ENCODE peak calls at places on chromosomes 11 and 22, in four cellular contexts. Y, C, M and X are unnamed samples. For H3K36me3, the result is how much of the 10 kb centered on the place peaks cover.

GRCh38 chr11:88535266-88535665 is 197.7 kb upstream of the CTSC start:
- DNase-seq in Y (no peak), C (no peak), M (no peak), X (no peak)

GRCh38 chr11:115408036-115408911 is 95.9 kb downstream of the CADM1 start:
- DNase-seq in Y (peak), C (no peak), M (peak), X (no peak)

GRCh38 chr11:76604081-76604601 is 66.4 kb downstream of the LRRC32 start:
- DNase-seq in Y (no peak), C (no peak), M (peak), X (no peak)

GRCh38 chr11:1839924-1840779 is 1.4 kb downstream of the TNNI2 start:
- DNase-seq in Y (no peak), C (peak), M (no peak), X (no peak)

GRCh38 chr22:24695958-24696511 is 78.5 kb downstream of the PIWIL3 start:
- DNase-seq in Y (no peak), C (peak), M (no peak), X (no peak)

GRCh38 chr22:42326786-42327185 is 56.3 kb upstream of the TCF20 start:
- DNase-seq in Y (no peak), C (no peak), M (no peak), X (no peak)

GRCh38 chr22:19981171-19981960 is 35.3 kb downstream of the ARVCF start:
- DNase-seq in Y (no peak), C (no peak), M (no peak), X (no peak)

GRCh38 chr11:41392591-41392990 is 66.9 kb downstream of the LRRC4C start:
- DNase-seq in Y (no peak), C (no peak), M (no peak), X (no peak)

GRCh38 chr11:14258177-14258935 is 100.6 kb downstream of the RRAS2 start:
- DNase-seq in Y (no peak), C (no peak), M (no peak), X (no peak)

GRCh38 chr11:70699294-70700221 is 301.2 kb downstream of the CTTN start:
- DNase-seq in Y (no peak), C (no peak), M (no peak), X (no peak)

GRCh38 chr11:9613118-9613829 is 39.8 kb downstream of the WEE1 start:
- DNase-seq in Y (peak), C (peak), M (peak), X (peak)

GRCh38 chr11:93525601-93526000 is 17.6 kb downstream of the SMCO4 start:
- DNase-seq in Y (no peak), C (no peak), M (no peak), X (no peak)

GRCh38 chr11:59794417-59794816 is 16.2 kb downstream of the MRPL16 start:
- DNase-seq in Y (no peak), C (no peak), M (no peak), X (no peak)

GRCh38 chr11:1876361-1877063 is 15.2 kb downstream of the PRR33 start:
- DNase-seq in Y (no peak), C (peak), M (peak), X (peak)

GRCh38 chr22:29156507-29156906 is 49.2 kb upstream of the EMID1 start:
- DNase-seq in Y (no peak), C (no peak), M (no peak), X (no peak)

GRCh38 chr11:9982127-9982795 is 311.8 kb downstream of the SBF2 start:
- DNase-seq in Y (no peak), C (no peak), M (no peak), X (no peak)

GRCh38 chr22:45844949-45845613 is 131.9 kb downstream of the WNT7B start:
- DNase-seq in Y (no peak), C (no peak), M (no peak), X (peak)
- H3K4me3 ChIP-seq in Y (no peak), C (no peak), M (no peak), X (no peak)

GRCh38 chr11:62835336-62835735 is 2.7 kb upstream of the TEX54 start:
- DNase-seq in Y (no peak), C (no peak), M (no peak), X (no peak)

GRCh38 chr11:62832346-62833234 is at the start of gene TEX54:
- DNase-seq in Y (no peak), C (no peak), M (peak), X (no peak)

GRCh38 chr11:62831520-62832345 is at the start of gene STX5:
- DNase-seq in Y (peak), C (peak), M (peak), X (peak)

DNA sequence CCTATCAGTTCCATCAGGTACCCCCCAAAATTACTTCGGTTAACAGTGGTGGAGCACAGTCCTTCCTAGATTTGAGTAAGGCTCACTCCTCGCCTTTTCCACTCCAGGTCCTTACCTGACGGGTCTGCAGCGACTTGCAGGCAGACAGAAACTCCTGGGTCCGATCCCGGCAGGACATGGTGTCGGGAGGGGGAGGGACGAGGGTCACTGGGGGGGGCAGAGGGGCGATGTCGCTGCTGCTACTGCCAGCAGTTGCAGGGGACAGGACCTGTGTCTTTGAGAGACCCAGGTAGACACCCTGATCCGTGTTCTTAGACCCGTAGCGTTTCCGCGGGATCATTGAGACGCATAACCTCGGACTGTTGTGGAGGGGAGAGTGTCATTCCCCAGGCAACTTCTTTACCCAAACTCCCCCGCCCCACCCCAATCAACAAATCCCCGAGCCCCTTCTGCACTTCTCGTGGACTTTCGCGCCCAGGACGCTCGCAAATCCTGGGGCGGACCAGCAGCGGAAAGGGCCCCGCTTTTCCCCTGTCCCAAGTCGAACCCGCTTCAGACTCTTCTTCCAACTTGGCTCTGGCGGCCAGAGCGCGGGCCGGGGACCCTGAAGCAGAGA is 839 bp downstream of the STX5 start:
- DNase-seq in Y (no peak), C (no peak), M (no peak), X (peak)
- H3K36me3 ChIP-seq in Y (under half), C (half or more), M (under half), X (under half)

DNA sequence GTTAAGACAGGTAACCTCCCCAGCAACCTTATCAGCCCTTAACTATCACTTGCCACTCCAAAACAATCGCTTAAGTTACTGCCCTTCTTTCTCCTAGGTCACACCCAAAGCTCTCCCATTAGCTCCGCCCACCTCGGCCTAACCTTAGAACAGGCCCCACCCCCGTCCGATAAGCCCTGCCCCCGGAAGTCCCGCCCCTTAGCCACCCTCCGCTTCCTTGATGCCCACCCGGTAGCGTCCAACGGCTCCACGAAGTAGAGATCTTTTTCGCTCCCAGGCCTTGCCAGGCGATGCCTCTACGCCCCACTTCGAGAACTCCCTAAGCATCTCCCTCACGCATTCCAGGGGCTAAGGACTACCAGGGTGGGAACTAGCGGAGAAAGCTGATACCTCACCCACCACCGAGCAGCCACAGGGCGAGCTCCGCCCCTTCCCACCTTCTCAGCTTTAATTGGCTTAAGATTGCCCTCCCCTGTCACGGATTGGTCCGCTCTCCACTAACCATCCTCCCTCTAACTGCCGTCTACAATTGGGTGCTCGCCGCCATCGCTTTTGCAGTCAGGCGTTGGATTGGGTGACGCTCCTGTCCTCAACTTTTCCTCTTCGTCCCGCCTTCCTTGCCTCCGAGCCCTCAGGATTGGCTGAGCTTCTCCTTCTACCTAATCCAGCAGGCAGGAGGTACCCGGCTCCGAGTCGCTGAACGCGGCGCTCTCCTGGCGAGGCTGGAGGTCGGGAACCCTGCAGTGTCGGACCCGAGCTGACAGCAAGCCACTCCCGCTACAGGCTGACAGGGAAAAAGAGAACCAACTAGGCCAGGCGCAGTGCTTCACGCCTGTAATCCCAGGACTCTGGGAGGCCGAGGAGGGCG is at the start of gene ZBTB3:
- DNase-seq in Y (peak), C (peak), M (peak), X (peak)
- H3K4me3 ChIP-seq in Y (peak), C (peak), M (peak), X (peak)

DNA sequence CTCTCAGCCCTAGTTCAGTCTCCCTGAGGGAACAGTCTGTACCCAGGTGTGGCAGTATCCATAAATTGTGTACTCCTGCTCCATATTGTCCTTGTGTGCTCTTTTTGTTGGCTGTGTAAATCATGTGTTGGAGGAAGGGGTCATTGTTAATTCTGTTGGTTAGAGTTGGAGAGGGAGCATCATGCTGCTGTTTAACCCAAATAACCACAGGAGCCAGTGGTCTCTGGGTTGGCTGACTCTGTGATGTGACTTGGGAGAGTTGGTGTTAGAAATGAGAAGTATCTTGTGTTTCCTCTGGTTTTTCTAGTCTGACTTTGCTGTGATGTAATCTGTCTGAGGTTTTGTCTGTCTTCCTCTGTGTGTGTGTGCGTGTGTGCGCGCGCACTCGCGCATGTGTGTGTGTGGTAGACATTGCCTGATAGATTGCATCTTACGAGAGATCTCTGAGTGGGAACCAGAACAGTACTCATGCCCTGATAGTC is 30.5 kb downstream of the CTNND1 start:
- DNase-seq in Y (no peak), C (peak), M (no peak), X (no peak)
- H3K36me3 ChIP-seq in Y (under half), C (half or more), M (under half), X (under half)

GRCh38 chr22:35995345-35995744 is 33.3 kb downstream of the RBFOX2 start:
- DNase-seq in Y (no peak), C (no peak), M (no peak), X (no peak)
- H3K4me3 ChIP-seq in Y (no peak), C (peak), M (no peak), X (no peak)

DNA sequence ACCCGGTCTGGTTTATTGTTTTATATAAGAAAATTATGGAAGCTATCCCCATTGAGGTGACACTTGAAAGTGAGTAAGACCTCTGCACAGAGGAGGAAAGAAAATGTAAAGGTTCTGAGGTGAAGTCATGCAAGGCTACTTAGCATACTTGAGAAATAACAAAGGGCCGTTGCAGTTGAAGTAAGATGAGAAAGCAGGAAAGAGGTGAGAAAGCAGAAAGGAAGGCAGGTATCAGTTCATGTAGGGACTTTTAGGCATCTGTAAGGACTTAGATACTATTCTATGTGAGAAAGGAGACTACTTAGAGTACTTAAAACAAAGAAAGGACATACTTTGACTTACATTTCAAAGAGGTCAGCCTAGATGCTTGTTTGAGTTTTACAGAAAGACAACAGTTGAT is 84.7 kb downstream of the CASP12 start:
- DNase-seq in Y (no peak), C (no peak), M (no peak), X (no peak)
- H3K36me3 ChIP-seq in Y (under half), C (under half), M (under half), X (under half)

DNA sequence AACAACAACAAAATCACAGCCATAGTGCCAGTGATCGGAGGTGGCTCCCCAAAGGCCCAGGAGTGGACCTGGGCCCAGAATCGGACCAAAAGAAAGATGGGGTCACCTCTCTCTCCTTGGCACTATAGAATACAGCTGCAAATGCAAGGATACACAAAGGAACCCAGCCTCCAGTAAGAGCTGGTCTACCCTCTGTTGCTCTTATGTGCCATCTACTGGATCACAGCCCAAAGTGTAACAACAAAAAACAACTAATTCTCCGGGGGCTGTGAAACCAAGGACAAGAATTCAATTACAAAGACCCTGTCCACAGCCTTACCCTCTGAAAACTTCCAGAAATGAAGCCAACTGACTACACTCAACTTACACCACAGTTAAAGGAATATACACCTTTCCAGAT is 21.6 kb downstream of the OR8G5 start:
- DNase-seq in Y (no peak), C (no peak), M (no peak), X (no peak)
- H3K4me3 ChIP-seq in Y (no peak), C (no peak), M (no peak), X (no peak)

DNA sequence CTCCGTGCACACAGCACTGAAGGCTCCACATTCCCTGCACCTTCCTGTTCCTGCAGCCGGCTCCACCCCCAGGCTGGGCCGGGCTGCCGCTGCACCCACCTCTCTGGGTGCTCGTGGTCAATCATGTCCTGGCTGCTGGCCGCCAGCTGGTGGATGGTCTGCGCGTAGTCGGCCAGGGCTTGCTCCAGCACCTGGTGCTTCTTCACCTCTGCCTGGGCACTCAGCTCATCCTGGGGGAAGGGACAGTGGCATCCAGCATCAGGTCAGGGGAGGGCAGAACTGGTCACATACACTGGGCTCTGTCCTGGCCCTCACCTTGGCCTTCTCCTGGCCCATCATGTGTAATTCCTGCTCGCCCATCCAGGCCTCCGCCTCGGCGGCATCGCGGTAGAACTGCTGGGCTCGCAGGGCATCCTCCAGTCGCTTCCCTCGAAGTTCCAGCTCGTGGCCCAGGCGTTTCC is 15.2 kb upstream of the RBM4B start:
- DNase-seq in Y (no peak), C (no peak), M (no peak), X (no peak)
- H3K36me3 ChIP-seq in Y (under half), C (under half), M (under half), X (half or more)